ENCODE peak calls at places on chromosomes 7 and 10, in seven cellular contexts. K is astrocyte of the spinal cord, X is fibroblast of pulmonary artery, Q is uterus, B is K562, Y is right lobe of liver, L is fibroblast of the aortic adventitia. I is an unnamed sample.

GRCh38 chr10:44010873-44011602 is 362.4 kb upstream of the ZNF32 start:
- DNase-seq in L (no peak), X (no peak), Q (no peak), Y (no peak), K (no peak), B (no peak), I (no peak)

GRCh38 chr7:32357535-32358277 is 132.5 kb downstream of the LSM5 start:
- DNase-seq in Y (no peak), K (no peak), B (no peak), X (no peak), Q (no peak), L (no peak), I (no peak)

GRCh38 chr10:8616166-8616565 is 561.7 kb downstream of the GATA3 start:
- DNase-seq in L (no peak), X (no peak), Y (no peak), K (no peak), B (no peak), Q (no peak), I (no peak)

GRCh38 chr10:46558411-46559185 is 2.1 kb upstream of the GPRIN2 start:
- DNase-seq in L (no peak), Q (no peak), B (no peak), K (no peak), X (no peak), Y (peak), I (no peak)

GRCh38 chr10:80126876-80127275 is 5.7 kb upstream of the PLAC9 start:
- DNase-seq in B (no peak), K (no peak), Y (no peak), X (no peak), L (no peak), Q (no peak), I (no peak)

GRCh38 chr7:75715864-75716263 is 22.9 kb downstream of the HIP1 start:
- DNase-seq in K (no peak), X (no peak), L (no peak), B (no peak), Q (no peak), Y (no peak), I (no peak)

GRCh38 chr7:101960985-101961708 is 143.7 kb downstream of the CUX1 start:
- DNase-seq in B (no peak), L (no peak), K (no peak), X (no peak), Y (no peak), Q (no peak), I (no peak)

GRCh38 chr10:92544296-92544695 is 29.6 kb downstream of the IDE start:
- DNase-seq in B (no peak), X (peak), L (peak), K (peak), Y (no peak), Q (no peak), I (peak)

GRCh38 chr10:2610946-2611345 is 456.4 kb upstream of the PFKP start:
- DNase-seq in Q (no peak), B (no peak), X (no peak), L (no peak), K (no peak), Y (no peak), I (no peak)

GRCh38 chr10:3468919-3469638 is 296.5 kb upstream of the PITRM1 start:
- DNase-seq in Y (no peak), X (peak), B (no peak), Q (peak), K (peak), L (peak), I (peak)

GRCh38 chr7:100441641-100442535 is 5.6 kb upstream of the PPP1R35 start:
- DNase-seq in L (no peak), K (no peak), X (no peak), Q (peak), Y (no peak), B (no peak), I (no peak)

GRCh38 chr10:36880898-36881297 is 244.5 kb upstream of the ANKRD30A start:
- DNase-seq in Y (no peak), L (peak), K (peak), Q (no peak), X (peak), B (no peak), I (peak)

GRCh38 chr7:156177396-156178055 is 365.3 kb upstream of the SHH start:
- DNase-seq in X (no peak), Y (peak), L (no peak), K (no peak), Q (no peak), B (no peak), I (no peak)

GRCh38 chr7:43834463-43835251 is 34.7 kb downstream of the MRPS24 start:
- DNase-seq in X (peak), Q (no peak), B (no peak), K (peak), Y (no peak), L (peak), I (peak)

GRCh38 chr10:88395677-88396076 is 187.4 kb downstream of the RNLS start:
- DNase-seq in X (peak), B (no peak), Q (no peak), Y (no peak), K (peak), L (no peak), I (no peak)

GRCh38 chr10:131708225-131708624 is 192.6 kb upstream of the PPP2R2D start:
- DNase-seq in L (no peak), Y (no peak), Q (no peak), K (no peak), X (no peak), B (no peak), I (no peak)

GRCh38 chr10:4947039-4947634 is 16.1 kb upstream of the AKR1C1 start:
- DNase-seq in Q (no peak), B (no peak), L (peak), X (peak), Y (no peak), K (peak), I (peak)

GRCh38 chr7:52285689-52286088 is 749.7 kb upstream of the POM121L12 start:
- DNase-seq in Y (no peak), Q (no peak), K (no peak), L (no peak), X (no peak), B (no peak), I (no peak)

GRCh38 chr10:84264611-84265141 is 19.8 kb downstream of the RGR start:
- DNase-seq in X (peak), Q (peak), B (peak), Y (peak), K (peak), L (peak), I (peak)

GRCh38 chr10:78515037-78515872 is 481.6 kb downstream of the RPS24 start:
- DNase-seq in L (peak), Y (no peak), Q (peak), K (no peak), B (no peak), X (no peak), I (no peak)

GRCh38 chr10:43775379-43775778 is 126.7 kb upstream of the ZNF32 start:
- DNase-seq in L (no peak), B (no peak), X (no peak), K (no peak), Q (no peak), Y (no peak), I (no peak)

GRCh38 chr10:14009315-14010082 is 321.2 kb downstream of the FRMD4A start:
- DNase-seq in Y (no peak), K (peak), X (peak), Q (no peak), L (peak), B (no peak), I (peak)

GRCh38 chr10:51285586-51285985 is 211.3 kb downstream of the PRKG1 start:
- DNase-seq in Y (no peak), B (no peak), Q (no peak), L (no peak), X (no peak), K (no peak), I (no peak)

GRCh38 chr7:1160665-1161010 is 642 bp upstream of the ZFAND2A start:
- DNase-seq in B (peak), Y (no peak), L (peak), X (no peak), K (no peak), Q (no peak), I (no peak)

GRCh38 chr7:92634924-92635519 is 44.8 kb upstream of the FAM133B start:
- DNase-seq in X (peak), Q (no peak), Y (no peak), L (peak), B (no peak), K (peak), I (peak)

GRCh38 chr10:48463318-48464003 is 141.4 kb downstream of the ARHGAP22 start:
- DNase-seq in Y (peak), Q (no peak), B (peak), K (peak), X (no peak), L (peak), I (peak)

GRCh38 chr7:84547326-84547725 is 352.7 kb upstream of the SEMA3A start:
- DNase-seq in Y (no peak), B (no peak), K (no peak), Q (no peak), L (no peak), X (no peak), I (no peak)

GRCh38 chr7:115052706-115053105 is 130.8 kb downstream of the MDFIC start:
- DNase-seq in X (no peak), Y (no peak), L (no peak), B (no peak), Q (no peak), K (no peak), I (no peak)

GRCh38 chr7:56110611-56111010 is 4.3 kb upstream of the CHCHD2 start:
- DNase-seq in B (no peak), X (no peak), L (no peak), Y (no peak), Q (no peak), K (no peak), I (no peak)

GRCh38 chr7:56121440-56121839 is 5.2 kb upstream of the NUPR2 start:
- DNase-seq in K (no peak), B (no peak), X (no peak), Q (no peak), Y (no peak), L (no peak), I (no peak)

DNA sequence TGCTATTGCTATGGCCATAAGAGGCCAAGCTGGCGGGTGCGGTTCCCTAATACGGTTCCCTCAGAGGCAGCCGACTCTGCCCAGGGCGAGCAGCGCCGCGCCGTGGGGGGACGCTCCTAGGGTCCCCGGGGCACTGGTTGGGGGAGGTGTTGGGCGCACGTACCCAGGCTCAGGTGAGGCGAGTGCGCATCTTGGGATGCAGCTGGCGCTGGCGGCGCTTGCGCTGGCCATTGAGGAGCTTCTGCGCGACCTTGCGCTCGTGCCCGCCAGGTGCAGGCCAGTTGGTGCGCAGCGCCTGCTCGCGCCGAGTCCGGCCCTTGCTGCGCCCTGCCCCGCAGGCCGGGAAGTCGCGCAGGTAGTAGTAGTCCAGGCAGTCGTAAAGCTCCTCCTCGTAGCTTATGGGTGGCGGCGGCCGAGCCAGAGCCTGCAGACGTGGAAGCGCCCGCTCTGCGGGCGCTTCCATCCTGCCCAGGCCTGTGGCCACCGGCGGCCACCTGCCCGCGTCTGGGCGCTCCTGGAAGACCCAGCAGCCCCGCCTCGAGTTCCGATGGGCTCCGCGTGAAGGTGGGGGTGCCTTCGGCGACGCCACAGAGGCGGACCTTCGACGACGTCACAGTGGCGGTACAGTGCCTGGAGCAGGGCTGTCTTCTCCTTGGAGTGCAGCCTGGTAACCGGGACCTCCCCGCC is at the start of gene NUPR2:
- DNase-seq in K (no peak), Y (no peak), Q (no peak), B (no peak), X (no peak), L (no peak), I (no peak)
- H3K4me3 ChIP-seq in K (no peak), Y (no peak), Q (no peak), B (no peak), X (no peak), L (no peak), I (no peak)

GRCh38 chr7:103446046-103446520 is at the start of gene SLC26A5:
- DNase-seq in L (no peak), B (peak), X (no peak), Q (no peak), K (no peak), Y (no peak), I (no peak)

GRCh38 chr7:103439661-103440060 is 6.3 kb downstream of the SLC26A5 start:
- DNase-seq in L (no peak), X (no peak), K (no peak), Q (no peak), B (no peak), Y (no peak), I (no peak)

GRCh38 chr7:103447073-103447960 is 1.3 kb upstream of the SLC26A5 start:
- DNase-seq in Q (no peak), L (peak), B (peak), K (peak), X (peak), Y (peak), I (peak)

GRCh38 chr7:103445228-103446020 is 583 bp downstream of the SLC26A5 start:
- DNase-seq in X (peak), L (peak), Y (no peak), K (no peak), B (no peak), Q (no peak), I (no peak)
- H3K4me3 ChIP-seq in X (peak), L (peak), Y (peak), K (peak), B (peak), Q (no peak), I (peak)

DNA sequence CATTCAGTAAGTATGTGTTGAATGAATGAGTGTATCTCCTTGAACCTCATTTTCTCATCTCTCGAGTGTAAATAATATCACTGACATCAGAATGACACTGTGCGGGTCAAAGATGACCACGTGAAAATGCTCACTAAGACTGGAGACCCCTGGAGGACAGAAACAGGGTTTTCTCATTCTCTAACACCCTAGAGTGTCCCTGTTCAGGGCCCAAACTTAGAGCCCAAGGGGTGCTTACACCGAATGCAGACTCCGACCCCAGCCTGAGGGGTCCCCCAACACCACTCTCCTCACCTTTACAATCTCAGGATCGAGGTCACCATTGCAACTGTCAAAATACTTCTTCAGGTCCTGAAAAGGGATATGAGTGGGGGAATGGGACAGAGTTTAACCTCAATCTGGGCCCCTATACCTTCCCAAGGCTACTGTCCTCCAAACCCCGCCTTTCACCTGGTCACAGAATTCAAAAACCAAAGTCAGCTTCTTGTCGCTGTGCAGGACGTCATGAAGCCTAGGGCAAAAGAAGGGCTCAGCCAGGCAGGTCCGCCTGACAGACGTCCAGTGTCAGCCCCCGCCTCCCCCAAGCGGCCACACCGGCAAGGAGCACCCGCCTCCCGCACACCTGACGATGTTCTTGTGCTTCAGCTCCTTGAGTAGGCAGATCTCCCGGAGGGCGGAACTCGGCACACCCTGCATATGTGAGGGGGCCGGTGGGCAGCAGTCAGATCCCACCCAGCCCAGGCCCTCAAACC is 1.2 kb downstream of the CDK5 start:
- DNase-seq in Q (no peak), L (no peak), Y (no peak), B (peak), X (no peak), K (no peak), I (no peak)
- H3K4me3 ChIP-seq in Q (no peak), L (peak), Y (no peak), B (peak), X (peak), K (peak), I (peak)

GRCh38 chr10:68138526-68138925 is 29.2 kb downstream of the MYPN start:
- DNase-seq in L (no peak), K (no peak), Q (no peak), B (no peak), X (no peak), Y (no peak), I (no peak)
- H3K4me3 ChIP-seq in L (no peak), K (no peak), Q (no peak), B (no peak), X (no peak), Y (no peak), I (no peak)

DNA sequence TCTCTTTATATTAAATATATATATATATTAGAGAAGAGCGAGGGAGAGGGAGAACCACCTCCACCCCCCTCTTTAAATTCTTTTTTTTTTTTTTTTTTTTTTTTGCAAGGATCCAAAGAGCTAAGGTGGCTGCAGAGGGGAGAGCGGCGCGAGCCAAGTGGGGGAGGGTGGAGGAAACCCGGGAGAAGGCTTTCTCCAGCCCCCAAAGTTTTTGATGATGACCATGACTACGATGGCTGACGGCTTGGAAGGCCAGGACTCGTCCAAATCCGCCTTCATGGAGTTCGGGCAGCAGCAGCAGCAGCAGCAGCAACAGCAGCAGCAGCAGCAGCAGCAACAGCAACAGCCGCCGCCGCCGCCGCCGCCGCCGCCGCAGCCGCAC is 402 bp downstream of the DLX6 start:
- DNase-seq in B (no peak), X (no peak), L (no peak), Q (no peak), K (peak), Y (no peak), I (no peak)
- H3K4me3 ChIP-seq in B (no peak), X (peak), L (peak), Q (no peak), K (peak), Y (peak), I (peak)

GRCh38 chr7:4715385-4715770 is 33.3 kb downstream of the FOXK1 start:
- DNase-seq in Q (peak), X (peak), L (peak), B (no peak), K (peak), Y (peak), I (peak)
- H3K4me3 ChIP-seq in Q (no peak), X (peak), L (peak), B (no peak), K (no peak), Y (no peak), I (no peak)

DNA sequence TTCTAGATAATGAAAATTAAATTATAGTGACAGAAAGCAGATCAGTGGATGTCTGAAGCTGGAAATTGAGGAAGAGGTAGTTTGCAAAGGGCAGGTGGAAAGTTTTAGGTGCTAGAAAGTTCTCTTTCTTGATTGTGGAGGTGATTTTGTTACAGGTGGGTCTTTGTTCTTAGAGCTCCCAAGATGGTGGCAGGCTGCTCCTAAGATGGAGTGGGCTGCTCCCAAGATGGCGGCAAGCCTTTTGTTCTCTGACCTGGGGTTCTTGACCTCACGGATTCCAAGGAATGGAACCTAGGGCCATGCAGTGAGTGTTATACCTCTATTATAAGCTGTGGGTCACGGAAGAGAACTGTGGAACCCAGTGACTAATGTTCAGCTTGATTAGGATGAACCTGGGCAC is 32.5 kb downstream of the SUGCT start:
- DNase-seq in K (no peak), B (no peak), X (no peak), L (no peak), Y (no peak), Q (no peak), I (no peak)
- H3K4me3 ChIP-seq in K (no peak), B (no peak), X (no peak), L (no peak), Y (no peak), Q (no peak), I (no peak)

I was measured in fibroblast of villous mesenchyme.